ENCODE peak calls at places on chromosomes 11 and 22, in four cellular contexts. One of them, this sample, is unnamed.

GRCh38 chr11:92769125-92769524 is 200.3 kb upstream of the MTNR1B start:
- DNase-seq in HepG2: no peak
- DNase-seq in K562: no peak
- DNase-seq in A549: no peak
- DNase-seq in this sample: no peak

GRCh38 chr11:47225552-47226137 is 10.9 kb downstream of the DDB2 start:
- DNase-seq in HepG2: no peak
- DNase-seq in K562: no peak
- DNase-seq in A549: no peak
- DNase-seq in this sample: no peak

GRCh38 chr11:109648804-109649203 is 226.8 kb downstream of the C11orf87 start:
- DNase-seq in HepG2: no peak
- DNase-seq in K562: no peak
- DNase-seq in A549: no peak
- DNase-seq in this sample: no peak

GRCh38 chr11:110857885-110858555 is 145.8 kb upstream of the ARHGAP20 start:
- DNase-seq in HepG2: no peak
- DNase-seq in K562: no peak
- DNase-seq in A549: no peak
- DNase-seq in this sample: no peak

GRCh38 chr11:33697997-33698396 is 2.6 kb downstream of the C11orf91 start:
- DNase-seq in HepG2: no peak
- DNase-seq in K562: no peak
- DNase-seq in A549: no peak
- DNase-seq in this sample: no peak

GRCh38 chr22:29343313-29343805 is 27.9 kb upstream of the RASL10A start:
- DNase-seq in HepG2: no peak
- DNase-seq in K562: no peak
- DNase-seq in A549: no peak
- DNase-seq in this sample: no peak

GRCh38 chr11:68938088-68938487 is 34.4 kb downstream of the IGHMBP2 start:
- DNase-seq in HepG2: no peak
- DNase-seq in K562: no peak
- DNase-seq in A549: no peak
- DNase-seq in this sample: no peak

GRCh38 chr22:28072066-28072465 is 153.0 kb upstream of the PITPNB start:
- DNase-seq in HepG2: no peak
- DNase-seq in K562: no peak
- DNase-seq in A549: no peak
- DNase-seq in this sample: no peak

GRCh38 chr22:36566720-36567119 is 37.8 kb upstream of the EIF3D start:
- DNase-seq in HepG2: no peak
- DNase-seq in K562: no peak
- DNase-seq in A549: no peak
- DNase-seq in this sample: no peak

GRCh38 chr11:2700415-2701211 is 819 bp upstream of the KCNQ1OT1 start:
- DNase-seq in HepG2: peak
- DNase-seq in K562: peak
- DNase-seq in A549: peak
- DNase-seq in this sample: no peak

GRCh38 chr11:2002042-2002776 is 4.6 kb upstream of the H19 start:
- DNase-seq in HepG2: no peak
- DNase-seq in K562: no peak
- DNase-seq in A549: no peak
- DNase-seq in this sample: no peak

GRCh38 chr11:128029219-128029722 is 558.1 kb downstream of the ETS1 start:
- DNase-seq in HepG2: no peak
- DNase-seq in K562: no peak
- DNase-seq in A549: no peak
- DNase-seq in this sample: no peak

GRCh38 chr22:46079861-46080821 is 70.2 kb upstream of the PPARA start:
- DNase-seq in HepG2: no peak
- DNase-seq in K562: no peak
- DNase-seq in A549: no peak
- DNase-seq in this sample: no peak

GRCh38 chr11:72807021-72807693 is 7.1 kb upstream of the ATG16L2 start:
- DNase-seq in HepG2: peak
- DNase-seq in K562: no peak
- DNase-seq in A549: no peak
- DNase-seq in this sample: no peak

GRCh38 chr22:22395230-22395629 is 113.3 kb downstream of the ZNF280B start:
- DNase-seq in HepG2: no peak
- DNase-seq in K562: no peak
- DNase-seq in A549: no peak
- DNase-seq in this sample: no peak

GRCh38 chr22:31107206-31108118 is at the start of gene SELENOM:
- DNase-seq in HepG2: peak
- DNase-seq in K562: peak
- DNase-seq in A549: peak
- DNase-seq in this sample: peak

GRCh38 chr11:58576792-58577440 is 1.3 kb upstream of the LPXN start:
- DNase-seq in HepG2: peak
- DNase-seq in K562: peak
- DNase-seq in A549: no peak
- DNase-seq in this sample: no peak

GRCh38 chr11:120612363-120613263 is 101.1 kb downstream of the GRIK4 start:
- DNase-seq in HepG2: peak
- DNase-seq in K562: no peak
- DNase-seq in A549: peak
- DNase-seq in this sample: no peak

GRCh38 chr11:68525320-68525719 is 64.8 kb downstream of the PPP6R3 start:
- DNase-seq in HepG2: no peak
- DNase-seq in K562: no peak
- DNase-seq in A549: no peak
- DNase-seq in this sample: no peak

GRCh38 chr11:117933930-117934329 is 4.7 kb upstream of the TMPRSS13 start:
- DNase-seq in HepG2: no peak
- DNase-seq in K562: no peak
- DNase-seq in A549: no peak
- DNase-seq in this sample: no peak

GRCh38 chr11:130383363-130384168 is 44.8 kb downstream of the ADAMTS8 start:
- DNase-seq in HepG2: peak
- DNase-seq in K562: no peak
- DNase-seq in A549: no peak
- DNase-seq in this sample: peak

GRCh38 chr11:119493712-119494111 is 70.7 kb upstream of the THY1 start:
- DNase-seq in HepG2: no peak
- DNase-seq in K562: peak
- DNase-seq in A549: no peak
- DNase-seq in this sample: no peak

GRCh38 chr11:112617977-112618829 is 343.0 kb upstream of the NCAM1 start:
- DNase-seq in HepG2: no peak
- DNase-seq in K562: no peak
- DNase-seq in A549: no peak
- DNase-seq in this sample: no peak

GRCh38 chr11:27444801-27445215 is 27.8 kb downstream of the LGR4 start:
- DNase-seq in HepG2: peak
- DNase-seq in K562: no peak
- DNase-seq in A549: no peak
- DNase-seq in this sample: peak

GRCh38 chr11:14424096-14424495 is 65.1 kb upstream of the RRAS2 start:
- DNase-seq in HepG2: no peak
- DNase-seq in K562: no peak
- DNase-seq in A549: no peak
- DNase-seq in this sample: no peak

GRCh38 chr22:46524203-46524740 is 13.1 kb downstream of the CELSR1 start:
- DNase-seq in HepG2: no peak
- DNase-seq in K562: no peak
- DNase-seq in A549: no peak
- DNase-seq in this sample: no peak

GRCh38 chr22:46941958-46942815 is 179.7 kb downstream of the TBC1D22A start:
- DNase-seq in HepG2: no peak
- DNase-seq in K562: no peak
- DNase-seq in A549: no peak
- DNase-seq in this sample: peak

GRCh38 chr22:19357270-19358105 is 66.0 kb upstream of the CLTCL1 start:
- DNase-seq in HepG2: no peak
- DNase-seq in K562: no peak
- DNase-seq in A549: no peak
- DNase-seq in this sample: no peak

GRCh38 chr22:27260087-27260730 is 541.3 kb downstream of the MN1 start:
- DNase-seq in HepG2: no peak
- DNase-seq in K562: no peak
- DNase-seq in A549: no peak
- DNase-seq in this sample: no peak

GRCh38 chr11:132898676-132899075 is 633.6 kb downstream of the OPCML start:
- DNase-seq in HepG2: no peak
- DNase-seq in K562: no peak
- DNase-seq in A549: no peak
- DNase-seq in this sample: no peak

DNA sequence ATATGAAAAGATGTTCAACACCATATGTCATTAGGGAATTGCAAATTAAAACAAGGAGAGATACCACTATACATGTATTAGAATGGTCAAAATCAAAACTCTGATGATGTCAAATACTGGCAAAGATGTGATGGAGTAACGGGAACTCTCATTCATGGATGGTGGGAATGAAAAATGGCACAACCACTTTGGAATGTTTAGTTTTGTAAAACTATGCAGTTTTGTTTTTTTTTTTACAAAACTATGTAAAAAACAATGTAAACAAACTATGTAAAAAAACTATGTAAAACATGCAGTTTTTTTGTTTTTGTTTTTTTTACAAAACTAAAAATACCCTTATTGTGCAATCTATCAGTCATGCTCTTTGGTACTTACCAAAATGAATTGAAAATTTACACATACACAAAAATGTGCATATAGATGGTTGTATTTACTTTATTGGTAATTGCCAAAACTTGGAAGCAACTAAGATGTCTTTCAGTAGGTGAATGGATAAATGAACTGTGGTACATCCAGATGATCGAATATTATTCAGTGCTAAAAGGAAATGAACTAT is 5.0 kb upstream of the USP47 start:
- DNase-seq in HepG2: no peak
- DNase-seq in K562: no peak
- DNase-seq in A549: no peak
- DNase-seq in this sample: no peak
- TF ChIP-seq PHF8 in HepG2: no peak
- TF ChIP-seq PHF8 in K562: no peak
- TF ChIP-seq PHF8 in A549: no peak
- TF ChIP-seq PHF8 in this sample: no peak

GRCh38 chr11:32008879-32009548 is 81.9 kb upstream of the RCN1 start:
- DNase-seq in HepG2: no peak
- DNase-seq in K562: no peak
- DNase-seq in A549: no peak
- DNase-seq in this sample: no peak

GRCh38 chr11:32013603-32014002 is 77.3 kb upstream of the RCN1 start:
- DNase-seq in HepG2: no peak
- DNase-seq in K562: no peak
- DNase-seq in A549: no peak
- DNase-seq in this sample: no peak

GRCh38 chr11:32016111-32016510 is 74.8 kb upstream of the RCN1 start:
- DNase-seq in HepG2: no peak
- DNase-seq in K562: no peak
- DNase-seq in A549: no peak
- DNase-seq in this sample: no peak

GRCh38 chr11:32015435-32015834 is 75.4 kb upstream of the RCN1 start:
- DNase-seq in HepG2: no peak
- DNase-seq in K562: no peak
- DNase-seq in A549: no peak
- DNase-seq in this sample: no peak

DNA sequence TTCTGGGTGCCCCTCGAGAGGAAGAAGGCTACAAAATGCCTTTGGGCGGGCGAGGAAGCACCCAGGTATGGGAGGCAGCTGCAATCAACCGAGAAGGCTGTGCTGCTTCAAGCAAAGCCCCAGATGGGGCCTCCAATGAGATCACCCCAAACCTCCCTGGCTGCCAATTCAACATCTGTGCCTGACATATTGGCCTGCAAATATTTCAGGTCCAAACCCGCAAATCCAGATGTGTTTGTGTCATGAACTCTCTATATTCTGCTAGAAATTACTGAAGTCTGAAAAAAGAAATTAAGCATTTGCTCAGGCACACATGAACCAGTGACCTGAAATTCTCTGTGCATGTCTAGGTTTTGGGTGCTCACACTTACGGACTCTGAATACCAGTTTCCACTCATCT is 78.8 kb upstream of the RCN1 start:
- DNase-seq in HepG2: no peak
- DNase-seq in K562: no peak
- DNase-seq in A549: no peak
- DNase-seq in this sample: no peak
- TF ChIP-seq PHF8 in HepG2: no peak
- TF ChIP-seq PHF8 in K562: no peak
- TF ChIP-seq PHF8 in A549: no peak
- TF ChIP-seq PHF8 in this sample: no peak

GRCh38 chr11:78205256-78205655 is 16.5 kb downstream of the USP35 start:
- DNase-seq in HepG2: no peak
- DNase-seq in K562: no peak
- DNase-seq in A549: no peak
- DNase-seq in this sample: no peak

GRCh38 chr11:78202733-78203167 is 14.0 kb downstream of the USP35 start:
- DNase-seq in HepG2: peak
- DNase-seq in K562: no peak
- DNase-seq in A549: no peak
- DNase-seq in this sample: no peak

GRCh38 chr11:78201096-78201495 is 12.4 kb downstream of the USP35 start:
- DNase-seq in HepG2: no peak
- DNase-seq in K562: no peak
- DNase-seq in A549: no peak
- DNase-seq in this sample: no peak

GRCh38 chr11:78205691-78206090 is 17.0 kb downstream of the USP35 start:
- DNase-seq in HepG2: no peak
- DNase-seq in K562: no peak
- DNase-seq in A549: no peak
- DNase-seq in this sample: no peak

GRCh38 chr11:78203184-78203583 is 14.5 kb downstream of the USP35 start:
- DNase-seq in HepG2: no peak
- DNase-seq in K562: no peak
- DNase-seq in A549: no peak
- DNase-seq in this sample: no peak
- TF ChIP-seq PHF8 in HepG2: no peak
- TF ChIP-seq PHF8 in K562: no peak
- TF ChIP-seq PHF8 in A549: no peak
- TF ChIP-seq PHF8 in this sample: no peak

GRCh38 chr11:36361901-36362391 is 65.9 kb downstream of the PRR5L start:
- DNase-seq in HepG2: no peak
- DNase-seq in K562: no peak
- DNase-seq in A549: no peak
- DNase-seq in this sample: peak
- TF ChIP-seq PHF8 in HepG2: no peak
- TF ChIP-seq PHF8 in K562: no peak
- TF ChIP-seq PHF8 in A549: no peak
- TF ChIP-seq PHF8 in this sample: no peak